ENCODE peak calls at places on chromosomes 4 and X, in five cellular contexts. One of them, this sample, is unnamed.

GRCh38 chr4:63841266-63841665 is 568.0 kb downstream of the TECRL start:
- DNase-seq in aorta: no peak
- DNase-seq in astrocyte of the cerebellum: no peak
- DNase-seq in esophagus squamous epithelium: no peak
- DNase-seq in mucosa of descending colon: no peak
- DNase-seq in this sample: no peak

GRCh38 chr4:18050448-18050847 is 28.9 kb upstream of the LCORL start:
- DNase-seq in aorta: no peak
- DNase-seq in astrocyte of the cerebellum: no peak
- DNase-seq in esophagus squamous epithelium: no peak
- DNase-seq in mucosa of descending colon: no peak
- DNase-seq in this sample: no peak

GRCh38 chr4:17921451-17921850 is 100.1 kb downstream of the LCORL start:
- DNase-seq in aorta: no peak
- DNase-seq in astrocyte of the cerebellum: no peak
- DNase-seq in esophagus squamous epithelium: no peak
- DNase-seq in mucosa of descending colon: no peak
- DNase-seq in this sample: no peak

GRCh38 chr4:17468638-17469221 is 43.2 kb downstream of the QDPR start:
- DNase-seq in aorta: no peak
- DNase-seq in astrocyte of the cerebellum: peak; percentile 29
- DNase-seq in esophagus squamous epithelium: no peak
- DNase-seq in mucosa of descending colon: no peak
- DNase-seq in this sample: peak; percentile 15

GRCh38 chr4:118682928-118683327 is 2.3 kb upstream of the METTL14 start:
- DNase-seq in aorta: no peak
- DNase-seq in astrocyte of the cerebellum: no peak
- DNase-seq in esophagus squamous epithelium: no peak
- DNase-seq in mucosa of descending colon: no peak
- DNase-seq in this sample: peak; percentile 6

GRCh38 chrX:38052096-38052495 is 45.7 kb downstream of the SYTL5 start:
- DNase-seq in aorta: no peak
- DNase-seq in astrocyte of the cerebellum: peak; percentile 49
- DNase-seq in esophagus squamous epithelium: no peak
- DNase-seq in mucosa of descending colon: no peak
- DNase-seq in this sample: peak; percentile 86

GRCh38 chr4:134610956-134611355 is 409.4 kb upstream of the PABPC4L start:
- DNase-seq in aorta: no peak
- DNase-seq in astrocyte of the cerebellum: no peak
- DNase-seq in esophagus squamous epithelium: no peak
- DNase-seq in mucosa of descending colon: no peak
- DNase-seq in this sample: no peak

GRCh38 chr4:115664285-115664684 is 550.9 kb upstream of the NDST4 start:
- DNase-seq in aorta: no peak
- DNase-seq in astrocyte of the cerebellum: no peak
- DNase-seq in esophagus squamous epithelium: no peak
- DNase-seq in mucosa of descending colon: no peak
- DNase-seq in this sample: no peak

GRCh38 chrX:2823795-2824386 is 4.8 kb upstream of the GYG2 start:
- DNase-seq in aorta: no peak
- DNase-seq in astrocyte of the cerebellum: no peak
- DNase-seq in esophagus squamous epithelium: no peak
- DNase-seq in mucosa of descending colon: no peak
- DNase-seq in this sample: no peak

GRCh38 chr4:88985088-88985779 is 71.8 kb downstream of the FAM13A start:
- DNase-seq in aorta: no peak
- DNase-seq in astrocyte of the cerebellum: peak; percentile 38
- DNase-seq in esophagus squamous epithelium: no peak
- DNase-seq in mucosa of descending colon: no peak
- DNase-seq in this sample: peak; percentile 83

DNA sequence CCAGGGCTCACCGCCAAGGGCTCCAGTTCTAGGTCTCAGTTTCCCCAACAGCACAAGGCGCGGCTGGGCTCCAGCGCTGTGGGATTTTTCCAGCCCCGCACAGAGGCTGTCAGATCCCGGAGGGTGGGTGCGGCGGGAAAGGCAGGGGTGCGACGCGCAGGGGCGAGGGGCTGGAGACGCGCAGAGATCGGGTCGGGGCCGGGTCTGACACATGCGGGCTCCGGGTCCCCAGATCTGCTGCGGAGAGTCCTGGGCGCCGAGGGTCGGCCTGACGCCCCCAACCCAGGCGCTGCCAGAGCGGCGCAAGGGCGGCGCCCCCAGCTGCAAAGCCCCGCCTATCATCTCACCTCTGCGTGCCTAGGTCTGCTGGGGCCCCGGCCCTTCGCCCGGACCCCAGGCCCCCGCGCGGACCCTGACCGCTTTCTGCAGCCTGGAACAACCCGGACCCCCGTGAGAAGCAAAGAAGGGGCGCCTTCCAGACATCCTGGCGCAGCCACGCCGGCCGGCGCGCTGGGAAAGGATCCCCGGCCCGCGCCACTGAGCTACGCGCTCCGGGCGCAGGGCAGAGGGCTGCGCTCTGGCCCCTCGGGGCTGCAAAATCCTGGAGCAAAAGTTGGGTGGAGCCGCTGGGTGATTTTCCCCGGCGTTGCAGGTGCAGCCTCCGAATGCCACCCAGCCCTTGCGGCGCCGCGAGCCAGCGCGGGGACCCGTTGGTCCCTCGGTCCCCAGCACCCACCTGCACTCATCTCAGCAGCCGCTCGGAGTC is 486 bp downstream of the ABLIM2 start:
- DNase-seq in aorta: no peak
- DNase-seq in astrocyte of the cerebellum: no peak
- DNase-seq in esophagus squamous epithelium: no peak
- DNase-seq in mucosa of descending colon: no peak
- DNase-seq in this sample: no peak
- H3K4me3 ChIP-seq in aorta: peak overlapping the region; percentile 66
- H3K4me3 ChIP-seq in astrocyte of the cerebellum: peak overlapping the region; percentile 40
- H3K4me3 ChIP-seq in esophagus squamous epithelium: peak overlapping the region; percentile 81
- H3K4me3 ChIP-seq in mucosa of descending colon: peak overlapping the region; percentile 42
- H3K4me3 ChIP-seq in this sample: peak overlapping the region; percentile 50

DNA sequence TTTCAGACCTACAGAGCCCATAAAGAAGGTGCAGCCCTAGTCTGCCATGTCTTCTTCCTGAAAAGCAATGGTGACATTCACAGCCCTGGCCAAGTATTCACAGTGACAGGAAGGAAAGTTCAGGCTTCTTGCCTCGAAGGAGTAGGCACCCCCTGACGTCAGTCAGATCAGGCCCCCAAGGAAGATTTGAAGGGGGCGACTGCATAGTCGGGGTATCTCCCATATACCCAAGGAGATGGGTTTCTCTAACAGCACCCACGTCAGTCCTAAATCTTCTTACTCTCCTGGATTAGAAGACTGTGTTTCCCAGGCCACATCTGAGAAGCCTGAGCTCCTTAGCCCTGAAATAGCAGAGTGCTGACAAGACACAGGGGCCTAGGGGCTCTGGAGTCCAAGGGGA is at the start of gene PPEF2:
- DNase-seq in aorta: no peak
- DNase-seq in astrocyte of the cerebellum: no peak
- DNase-seq in esophagus squamous epithelium: no peak
- DNase-seq in mucosa of descending colon: no peak
- DNase-seq in this sample: no peak
- H3K4me3 ChIP-seq in aorta: no peak within 1 kb of the TSS
- H3K4me3 ChIP-seq in astrocyte of the cerebellum: no peak within 1 kb of the TSS
- H3K4me3 ChIP-seq in esophagus squamous epithelium: no peak within 1 kb of the TSS
- H3K4me3 ChIP-seq in mucosa of descending colon: no peak within 1 kb of the TSS
- H3K4me3 ChIP-seq in this sample: no peak within 1 kb of the TSS

GRCh38 chrX:133412246-133412645 is 3.0 kb downstream of the GPC4 start:
- DNase-seq in aorta: no peak
- DNase-seq in astrocyte of the cerebellum: peak; percentile 73
- DNase-seq in esophagus squamous epithelium: no peak
- DNase-seq in mucosa of descending colon: no peak
- DNase-seq in this sample: peak; percentile 13
- H3K4me3 ChIP-seq in aorta: no peak overlapping the region
- H3K4me3 ChIP-seq in astrocyte of the cerebellum: peak overlapping the region; percentile 69
- H3K4me3 ChIP-seq in esophagus squamous epithelium: peak overlapping the region; percentile 75
- H3K4me3 ChIP-seq in mucosa of descending colon: no peak overlapping the region
- H3K4me3 ChIP-seq in this sample: no peak overlapping the region

DNA sequence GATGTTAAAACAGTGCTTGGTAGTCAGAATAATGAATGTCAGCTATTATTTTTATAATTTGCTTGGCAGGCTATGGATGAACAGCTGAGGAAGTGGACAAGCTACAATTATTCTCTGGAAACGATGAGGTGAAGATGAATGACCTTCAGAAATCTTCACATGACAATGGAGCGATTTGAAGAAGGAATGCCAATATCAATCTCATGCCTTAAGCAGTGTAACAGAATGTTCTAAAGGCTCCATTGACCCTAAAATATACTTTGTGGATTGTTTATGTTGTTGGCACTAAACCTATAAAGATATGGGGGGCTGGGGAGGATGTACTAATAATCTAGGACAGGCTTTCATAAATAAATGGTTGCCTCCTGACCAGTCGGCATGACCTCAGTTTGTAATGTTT is 36.2 kb downstream of the COL25A1 start:
- DNase-seq in aorta: no peak
- DNase-seq in astrocyte of the cerebellum: no peak
- DNase-seq in esophagus squamous epithelium: no peak
- DNase-seq in mucosa of descending colon: no peak
- DNase-seq in this sample: no peak
- H3K4me3 ChIP-seq in aorta: no peak overlapping the region
- H3K4me3 ChIP-seq in astrocyte of the cerebellum: no peak overlapping the region
- H3K4me3 ChIP-seq in esophagus squamous epithelium: no peak overlapping the region
- H3K4me3 ChIP-seq in mucosa of descending colon: no peak overlapping the region
- H3K4me3 ChIP-seq in this sample: no peak overlapping the region

GRCh38 chr4:182245541-182246245 is 2.5 kb downstream of the TENM3 start:
- DNase-seq in aorta: no peak
- DNase-seq in astrocyte of the cerebellum: no peak
- DNase-seq in esophagus squamous epithelium: no peak
- DNase-seq in mucosa of descending colon: no peak
- DNase-seq in this sample: no peak
- H3K4me3 ChIP-seq in aorta: no peak overlapping the region
- H3K4me3 ChIP-seq in astrocyte of the cerebellum: no peak overlapping the region
- H3K4me3 ChIP-seq in esophagus squamous epithelium: peak overlapping the region; percentile 28
- H3K4me3 ChIP-seq in mucosa of descending colon: no peak overlapping the region
- H3K4me3 ChIP-seq in this sample: no peak overlapping the region

DNA sequence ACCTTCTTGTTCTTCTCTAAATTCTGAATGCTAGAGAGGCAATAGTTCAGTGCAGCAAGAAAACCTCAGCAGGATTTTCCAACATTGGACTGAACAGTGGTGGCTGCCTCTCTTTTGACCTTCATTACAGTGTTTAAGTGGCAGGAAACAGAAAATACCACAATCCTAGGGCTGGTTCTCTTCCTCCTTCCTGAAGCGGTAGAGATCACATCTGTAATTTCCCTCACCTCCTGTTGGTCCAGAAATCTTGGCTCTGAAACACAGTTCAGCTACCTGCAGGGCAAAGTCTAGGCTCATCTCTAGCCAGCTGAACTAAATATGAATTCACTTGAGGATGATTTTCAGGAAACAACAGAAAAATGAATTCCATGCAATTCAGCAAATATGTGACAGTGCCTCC is 531.9 kb downstream of the INPP4B start:
- DNase-seq in aorta: no peak
- DNase-seq in astrocyte of the cerebellum: no peak
- DNase-seq in esophagus squamous epithelium: no peak
- DNase-seq in mucosa of descending colon: peak; percentile 63
- DNase-seq in this sample: no peak
- H3K4me3 ChIP-seq in aorta: no peak overlapping the region
- H3K4me3 ChIP-seq in astrocyte of the cerebellum: no peak overlapping the region
- H3K4me3 ChIP-seq in esophagus squamous epithelium: no peak overlapping the region
- H3K4me3 ChIP-seq in mucosa of descending colon: no peak overlapping the region
- H3K4me3 ChIP-seq in this sample: no peak overlapping the region

GRCh38 chrX:65668362-65669310 is 1.2 kb downstream of the MSN start:
- DNase-seq in aorta: peak; percentile 86
- DNase-seq in astrocyte of the cerebellum: no peak
- DNase-seq in esophagus squamous epithelium: peak; percentile 12
- DNase-seq in mucosa of descending colon: peak; percentile 43
- DNase-seq in this sample: peak; percentile 48

GRCh38 chrX:65667157-65667502 is 324 bp upstream of the MSN start:
- DNase-seq in aorta: no peak
- DNase-seq in astrocyte of the cerebellum: no peak
- DNase-seq in esophagus squamous epithelium: no peak
- DNase-seq in mucosa of descending colon: no peak
- DNase-seq in this sample: no peak

GRCh38 chrX:65671966-65672365 is 4.5 kb downstream of the MSN start:
- DNase-seq in aorta: no peak
- DNase-seq in astrocyte of the cerebellum: no peak
- DNase-seq in esophagus squamous epithelium: no peak
- DNase-seq in mucosa of descending colon: no peak
- DNase-seq in this sample: no peak

GRCh38 chrX:65671286-65671685 is 3.8 kb downstream of the MSN start:
- DNase-seq in aorta: no peak
- DNase-seq in astrocyte of the cerebellum: no peak
- DNase-seq in esophagus squamous epithelium: no peak
- DNase-seq in mucosa of descending colon: no peak
- DNase-seq in this sample: no peak

DNA sequence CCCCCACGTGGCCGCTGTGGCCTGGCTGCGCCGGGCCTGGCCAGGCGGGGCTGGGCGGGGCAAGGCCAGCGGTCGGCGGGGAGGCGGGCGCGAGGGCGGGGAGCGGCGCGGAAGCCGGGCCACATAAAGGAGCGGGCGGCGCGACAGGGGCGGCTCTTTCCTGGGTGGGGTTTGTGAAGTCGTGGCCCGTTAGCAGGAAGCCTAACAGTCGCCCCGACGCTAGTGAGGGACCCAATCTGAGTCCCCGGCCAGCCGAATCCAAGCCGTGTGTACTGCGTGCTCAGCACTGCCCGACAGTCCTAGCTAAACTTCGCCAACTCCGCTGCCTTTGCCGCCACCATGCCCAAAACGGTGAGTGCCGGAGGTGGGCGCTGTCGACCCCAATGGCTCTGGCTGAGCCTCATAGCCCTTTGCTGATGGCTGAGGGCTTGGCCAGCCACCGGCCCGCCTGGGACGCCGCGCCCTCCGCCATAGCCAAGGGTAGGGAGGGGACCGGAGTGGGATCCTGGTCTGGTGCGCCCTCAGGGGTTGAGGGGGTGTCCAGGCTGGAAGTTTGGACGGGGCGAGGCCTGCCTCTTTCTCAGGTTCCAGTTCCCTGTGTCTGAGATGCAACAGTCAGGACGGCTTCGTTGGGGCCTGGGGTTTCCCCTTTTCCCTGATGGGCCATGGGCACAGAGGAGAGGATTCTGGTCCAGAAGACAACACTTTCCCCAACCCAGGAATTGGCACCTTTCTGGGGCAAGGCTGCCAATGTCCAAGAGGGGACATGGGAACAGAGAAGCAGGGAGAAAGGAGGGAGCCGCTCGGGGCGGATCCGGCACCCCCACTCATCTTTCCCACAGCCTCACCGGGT is at the start of gene MSN:
- DNase-seq in aorta: peak; percentile 86
- DNase-seq in astrocyte of the cerebellum: no peak
- DNase-seq in esophagus squamous epithelium: no peak
- DNase-seq in mucosa of descending colon: peak; percentile 64
- DNase-seq in this sample: no peak
- H3K4me3 ChIP-seq in aorta: peak within 1 kb of the TSS; percentile 70
- H3K4me3 ChIP-seq in astrocyte of the cerebellum: peak within 1 kb of the TSS; percentile 75
- H3K4me3 ChIP-seq in esophagus squamous epithelium: peak within 1 kb of the TSS; percentile 72
- H3K4me3 ChIP-seq in mucosa of descending colon: peak within 1 kb of the TSS; percentile 30
- H3K4me3 ChIP-seq in this sample: peak within 1 kb of the TSS; percentile 72

This sample was measured in skeletal muscle cell.